ENCODE peak calls at places on chromosomes 16 and 17, in four cellular contexts. R is K562, Z is H1, M is HepG2. C is an unnamed sample.
A peak's percentile ranks its signal among the peaks of the same experiment; 100 is the strongest.

GRCh38 chr17:78910885-78911284 is 7.9 kb upstream of the CEP295NL start:
- DNase-seq in R (no peak), M (no peak), Z (no peak), C (no peak)

GRCh38 chr16:15506441-15506840 is 72.1 kb downstream of the BMERB1 start:
- DNase-seq in M (no peak), R (no peak), Z (no peak), C (no peak)

GRCh38 chr17:80175411-80175810 is 5.6 kb downstream of the CARD14 start:
- DNase-seq in M (no peak), R (no peak), Z (no peak), C (no peak)

GRCh38 chr17:66492500-66493123 is 190.2 kb downstream of the PRKCA start:
- DNase-seq in Z (no peak), M (no peak), R (no peak), C (no peak)

GRCh38 chr16:77452243-77452642 is 17.4 kb upstream of the ADAMTS18 start:
- DNase-seq in Z (no peak), M (no peak), R (no peak), C (no peak)

GRCh38 chr16:56530872-56531271 is 11.0 kb upstream of the BBS2 start:
- DNase-seq in R (no peak), M (no peak), Z (no peak), C (no peak)

GRCh38 chr16:24645739-24646645 is 83.5 kb upstream of the TNRC6A start:
- DNase-seq in R (no peak), Z (no peak), M (peak; percentile 57), C (no peak)

GRCh38 chr17:44312396-44313104 is 4.1 kb downstream of the RUNDC3A start:
- DNase-seq in R (no peak), M (no peak), Z (no peak), C (no peak)

GRCh38 chr17:44108440-44109311 is 14.8 kb downstream of the HDAC5 start:
- DNase-seq in M (peak; percentile 97), Z (no peak), R (peak; percentile 55), C (no peak)

GRCh38 chr17:42286411-42287295 is 1.6 kb upstream of the STAT5A start:
- DNase-seq in Z (no peak), R (peak; percentile 32), M (no peak), C (no peak)

GRCh38 chr17:36133629-36134259 is 30.1 kb downstream of the CCL4 start:
- DNase-seq in R (no peak), Z (no peak), M (peak; percentile 81), C (no peak)

GRCh38 chr17:63250830-63251229 is 195.3 kb downstream of the CYB561 start:
- DNase-seq in R (no peak), Z (no peak), M (no peak), C (no peak)

GRCh38 chr17:70859829-70860228 is 690.5 kb downstream of the KCNJ2 start:
- DNase-seq in Z (no peak), M (no peak), R (no peak), C (no peak)

GRCh38 chr17:35141681-35142466 is at the start of gene NLE1:
- DNase-seq in M (peak; percentile 65), Z (peak; percentile 98), R (peak; percentile 95), C (peak; percentile 86)

GRCh38 chr16:52629296-52629695 is 82.4 kb upstream of the TOX3 start:
- DNase-seq in M (no peak), Z (no peak), R (no peak), C (no peak)

GRCh38 chr17:77160877-77161530 is 20.2 kb downstream of the SEC14L1 start:
- DNase-seq in Z (no peak), M (peak; percentile 49), R (no peak), C (no peak)

GRCh38 chr16:11562941-11563340 is 23.8 kb downstream of the LITAF start:
- DNase-seq in Z (no peak), M (no peak), R (no peak), C (no peak)

GRCh38 chr17:39763046-39763800 is 25.5 kb downstream of the GRB7 start:
- DNase-seq in M (no peak), R (no peak), Z (no peak), C (no peak)

GRCh38 chr16:20867585-20867984 is 32.6 kb downstream of the DCUN1D3 start:
- DNase-seq in M (no peak), R (no peak), Z (no peak), C (no peak)

GRCh38 chr17:65865715-65866425 is 304.4 kb upstream of the AXIN2 start:
- DNase-seq in M (no peak), R (no peak), Z (no peak), C (no peak)

GRCh38 chr17:75318211-75318610 is 29.0 kb upstream of the SLC25A19 start:
- DNase-seq in R (no peak), M (no peak), Z (no peak), C (no peak)

GRCh38 chr17:3575506-3575905 is 17.9 kb upstream of the TRPV3 start:
- DNase-seq in M (no peak), R (no peak), Z (no peak), C (no peak)

GRCh38 chr17:59311051-59311468 is 20.4 kb upstream of the YPEL2 start:
- DNase-seq in M (peak; percentile 79), Z (no peak), R (peak; percentile 69), C (no peak)

GRCh38 chr17:82283208-82283749 is 9.8 kb upstream of the CSNK1D start:
- DNase-seq in R (peak; percentile 50), Z (no peak), M (no peak), C (no peak)

GRCh38 chr16:1323296-1324239 is 9.9 kb upstream of the BAIAP3 start:
- DNase-seq in R (no peak), Z (no peak), M (no peak), C (no peak)

GRCh38 chr17:8867361-8867981 is at the start of gene PIK3R6:
- DNase-seq in R (no peak), Z (no peak), M (no peak), C (no peak)

GRCh38 chr17:81417049-81417878 is 22.0 kb downstream of the BAHCC1 start:
- DNase-seq in Z (no peak), R (no peak), M (no peak), C (no peak)

GRCh38 chr17:46181940-46182339 is 11.3 kb downstream of the KANSL1 start:
- DNase-seq in Z (no peak), M (no peak), R (no peak), C (no peak)

GRCh38 chr17:65855245-65855644 is 293.8 kb upstream of the AXIN2 start:
- DNase-seq in M (no peak), Z (no peak), R (no peak), C (no peak)

GRCh38 chr17:66906321-66907278 is 57.9 kb upstream of the CACNG4 start:
- DNase-seq in M (peak; percentile 74), R (peak; percentile 73), Z (peak; percentile 85), C (peak; percentile 42)

GRCh38 chr16:58727796-58728568 is 6.1 kb downstream of the GOT2 start:
- DNase-seq in Z (no peak), R (no peak), M (no peak), C (no peak)

GRCh38 chr17:73901661-73902415 is 257.6 kb upstream of the SDK2 start:
- DNase-seq in M (no peak), Z (peak; percentile 65), R (no peak), C (no peak)

GRCh38 chr17:14211246-14211645 is 25.4 kb downstream of the CDRT15 start:
- DNase-seq in M (no peak), R (no peak), Z (no peak), C (no peak)

GRCh38 chr17:74776044-74776962 is at the start of gene NAT9:
- DNase-seq in M (peak; percentile 94), R (peak; percentile 99), Z (peak; percentile 100), C (peak; percentile 100)

GRCh38 chr17:68909066-68909465 is 46.1 kb downstream of the ABCA8 start:
- DNase-seq in R (no peak), Z (no peak), M (peak; percentile 16), C (no peak)
- TF ChIP-seq TAF1 in R (no peak), Z (no peak), M (no peak), C (no peak)

DNA sequence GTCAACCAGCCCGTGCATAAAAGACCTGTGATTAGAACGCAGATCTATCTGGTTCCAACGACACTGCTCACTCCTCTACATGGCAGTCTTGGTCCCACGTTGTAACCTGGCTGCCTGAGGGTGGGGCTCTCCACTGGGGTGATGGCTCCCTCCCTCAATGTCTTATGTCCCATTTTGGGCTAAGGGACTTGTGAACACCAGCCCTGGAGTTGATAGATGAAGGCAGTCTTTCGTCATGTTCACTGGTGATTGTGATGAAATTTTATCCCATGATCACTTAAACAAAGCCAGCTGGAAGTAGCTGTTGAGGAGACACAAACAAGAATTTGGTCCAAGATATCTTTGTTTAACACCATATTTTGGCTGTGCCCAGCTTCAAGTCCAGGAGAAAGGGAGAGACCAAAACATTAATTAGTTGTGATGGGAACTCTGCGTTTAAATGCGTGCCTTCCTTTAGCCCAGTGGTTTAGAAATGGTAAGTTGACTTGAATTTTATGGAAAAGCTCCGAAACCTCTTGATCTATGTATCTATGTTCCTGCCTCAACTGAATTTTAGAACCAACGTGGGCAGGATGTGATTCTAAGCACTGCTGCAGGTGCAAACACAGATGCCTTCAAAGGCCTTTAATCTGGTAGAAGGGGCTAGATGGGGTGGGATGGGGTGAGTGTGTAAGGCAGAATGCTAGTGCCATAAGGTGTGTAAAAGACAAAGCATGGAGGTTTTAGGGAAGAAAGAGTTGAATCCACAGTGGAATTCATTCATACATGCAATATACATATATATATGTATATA is 186.8 kb upstream of the IRX3 start:
- DNase-seq in M (no peak), Z (no peak), R (no peak), C (no peak)
- TF ChIP-seq POLR2AphosphoS5 in M (no peak), Z (no peak), R (no peak), C (no peak)

GRCh38 chr17:2050246-2050866 is 4.5 kb upstream of the HIC1 start:
- DNase-seq in M (no peak), R (peak; percentile 83), Z (peak; percentile 77), C (no peak)
- TF ChIP-seq POLR2A in M (no peak), R (no peak), Z (no peak), C (no peak)

GRCh38 chr16:70752381-70752780 is 48.6 kb downstream of the VAC14 start:
- DNase-seq in R (no peak), M (no peak), Z (no peak), C (no peak)

GRCh38 chr16:70754371-70754770 is 46.6 kb downstream of the VAC14 start:
- DNase-seq in R (no peak), M (no peak), Z (no peak), C (no peak)

GRCh38 chr16:70754874-70755600 is 45.9 kb downstream of the VAC14 start:
- DNase-seq in Z (no peak), M (no peak), R (no peak), C (no peak)

GRCh38 chr16:70753228-70753627 is 47.7 kb downstream of the VAC14 start:
- DNase-seq in Z (no peak), M (no peak), R (no peak), C (no peak)

DNA sequence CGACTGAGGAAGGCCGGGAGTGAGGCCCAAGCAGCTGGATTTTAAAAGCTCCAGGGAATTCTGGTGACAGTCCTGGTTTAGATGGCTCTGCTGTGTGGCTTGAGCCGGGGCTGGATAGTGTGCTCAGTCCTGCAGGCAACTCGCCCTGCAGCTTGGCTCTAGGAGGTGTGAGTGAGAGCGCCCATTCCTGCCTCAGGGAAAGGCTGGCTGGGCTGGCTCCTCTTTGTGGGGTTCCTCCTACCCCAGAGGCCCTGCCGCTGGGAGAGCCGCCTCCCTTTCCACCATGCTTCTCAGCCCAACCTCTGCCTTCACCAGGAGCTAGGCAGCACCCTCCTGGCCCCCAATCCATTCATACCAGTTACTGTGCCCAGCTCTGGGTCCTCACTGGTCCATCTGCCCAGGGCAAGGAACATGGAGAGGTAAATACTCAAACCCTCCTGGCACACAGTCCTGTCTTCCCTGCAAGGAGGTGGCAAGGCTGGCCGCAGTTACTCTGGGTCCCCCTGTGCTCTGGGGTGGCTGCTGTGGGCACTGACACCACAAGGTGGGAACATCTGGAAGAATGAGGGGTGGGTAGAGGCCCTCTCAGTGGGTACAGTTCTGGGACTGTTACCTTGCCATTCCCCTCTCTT is 47.1 kb downstream of the VAC14 start:
- DNase-seq in R (no peak), Z (no peak), M (no peak), C (no peak)
- TF ChIP-seq TAF1 in R (no peak), Z (no peak), M (no peak), C (no peak)

C was measured in GM12892.